ENCODE peak calls at places on chromosomes 5 and 9, in seven cellular contexts. Q is T follicular helper cell; C is stimulated activated CD4-positive, alpha-beta T cell treated with anti-CD3 and anti-CD28 coated beads, Interleukin-1b, Interleukin-23, amount 100 ng/mL, for 24 hours; Y is GM20000; M is mesenchymal stem cell; I is COR-L47; R is stimulated activated effector memory CD8-positive, alpha-beta T cell treated with anti-CD3 and anti-CD28 coated beads, Interleukin-12 subunit alpha, Interleukin-12 subunit beta, amount 100 ng/mL, for 72 hours. U is an unnamed sample.

GRCh38 chr9:131237931-131238401 is 38.3 kb downstream of the FAM78A start:
- DNase-seq in Q (peak; percentile 74), C (peak; percentile 73), Y (peak; percentile 79), M (peak; percentile 69), I (no peak), R (peak; percentile 90), U (no peak)

GRCh38 chr9:88161144-88161543 is 22.9 kb upstream of the SPATA31C2 start:
- DNase-seq in Q (no peak), C (no peak), Y (no peak), M (no peak), I (no peak), R (no peak), U (no peak)

GRCh38 chr5:7815757-7816534 is 35.0 kb downstream of the CFAP90 start:
- DNase-seq in Q (peak; percentile 36), C (peak; percentile 41), Y (peak; percentile 81), M (peak; percentile 64), I (no peak), R (peak; percentile 77), U (no peak)

GRCh38 chr9:105373723-105374122 is 74.1 kb upstream of the FSD1L start:
- DNase-seq in Q (no peak), C (no peak), Y (no peak), M (no peak), I (no peak), R (no peak), U (no peak)

GRCh38 chr5:58460727-58461286 is 921 bp upstream of the PLK2 start:
- DNase-seq in Q (peak; percentile 82), C (peak; percentile 83), Y (peak; percentile 86), M (peak; percentile 88), I (peak; percentile 90), R (peak; percentile 94), U (peak; percentile 63)

GRCh38 chr5:150514708-150515211 is 6.8 kb downstream of the NDST1 start:
- DNase-seq in Q (no peak), C (no peak), Y (no peak), M (peak; percentile 64), I (peak; percentile 7), R (no peak), U (no peak)

GRCh38 chr5:170056561-170057267 is 49.0 kb upstream of the FOXI1 start:
- DNase-seq in Q (no peak), C (no peak), Y (no peak), M (no peak), I (no peak), R (no peak), U (no peak)

GRCh38 chr5:20056933-20057332 is 68.9 kb upstream of the CDH18 start:
- DNase-seq in Q (no peak), C (no peak), Y (no peak), M (no peak), I (no peak), R (no peak), U (no peak)

U was measured in NCI-H1105 treated with DMSO at 0.1 percent for 48 hours.